ENCODE peak calls at places on chromosomes 16 and 17, in eight cellular contexts. One of them, this sample, is unnamed.

GRCh38 chr17:1067282-1067956 is 70.5 kb downstream of the TIMM22 start:
- DNase-seq in stomach: peak; percentile 54
- DNase-seq in activated T-helper 1 cell treated with anti-CD3 and anti-CD28 coated beads, Interleukin-12 subunit alpha, Interleukin-12 subunit beta, Interleukin-2, Interleukin-4 antibody, amounts not matched to agents 30 ng/mL and 10 ng/mL and 1 ng/mL, durations not matched to agents 14 hours and 24 hours and 36 hours: no peak
- DNase-seq in stimulated activated CD8-positive, alpha-beta memory T cell treated with anti-CD3 and anti-CD28 coated beads, Interleukin-4, amount 100 ng/mL, for 1 hour: no peak
- DNase-seq in left colon: no peak
- DNase-seq in MV-4-11: no peak
- DNase-seq in NCI-H1048: no peak
- DNase-seq in NCI-H748 treated with DMSO at 0.1 percent for 48 hours: no peak
- DNase-seq in this sample: no peak

GRCh38 chr16:55773859-55774549 is 58.9 kb downstream of the CES1 start:
- DNase-seq in stomach: no peak
- DNase-seq in activated T-helper 1 cell treated with anti-CD3 and anti-CD28 coated beads, Interleukin-12 subunit alpha, Interleukin-12 subunit beta, Interleukin-2, Interleukin-4 antibody, amounts not matched to agents 30 ng/mL and 10 ng/mL and 1 ng/mL, durations not matched to agents 14 hours and 24 hours and 36 hours: no peak
- DNase-seq in stimulated activated CD8-positive, alpha-beta memory T cell treated with anti-CD3 and anti-CD28 coated beads, Interleukin-4, amount 100 ng/mL, for 1 hour: no peak
- DNase-seq in left colon: no peak
- DNase-seq in MV-4-11: no peak
- DNase-seq in NCI-H1048: no peak
- DNase-seq in NCI-H748 treated with DMSO at 0.1 percent for 48 hours: no peak
- DNase-seq in this sample: no peak

GRCh38 chr17:4393806-4394205 is 27.3 kb upstream of the UBE2G1 start:
- DNase-seq in stomach: no peak
- DNase-seq in activated T-helper 1 cell treated with anti-CD3 and anti-CD28 coated beads, Interleukin-12 subunit alpha, Interleukin-12 subunit beta, Interleukin-2, Interleukin-4 antibody, amounts not matched to agents 30 ng/mL and 10 ng/mL and 1 ng/mL, durations not matched to agents 14 hours and 24 hours and 36 hours: no peak
- DNase-seq in stimulated activated CD8-positive, alpha-beta memory T cell treated with anti-CD3 and anti-CD28 coated beads, Interleukin-4, amount 100 ng/mL, for 1 hour: no peak
- DNase-seq in left colon: no peak
- DNase-seq in MV-4-11: no peak
- DNase-seq in NCI-H1048: no peak
- DNase-seq in NCI-H748 treated with DMSO at 0.1 percent for 48 hours: no peak
- DNase-seq in this sample: no peak

GRCh38 chr16:50401355-50401754 is 32.6 kb upstream of the BRD7 start:
- DNase-seq in stomach: no peak
- DNase-seq in activated T-helper 1 cell treated with anti-CD3 and anti-CD28 coated beads, Interleukin-12 subunit alpha, Interleukin-12 subunit beta, Interleukin-2, Interleukin-4 antibody, amounts not matched to agents 30 ng/mL and 10 ng/mL and 1 ng/mL, durations not matched to agents 14 hours and 24 hours and 36 hours: no peak
- DNase-seq in stimulated activated CD8-positive, alpha-beta memory T cell treated with anti-CD3 and anti-CD28 coated beads, Interleukin-4, amount 100 ng/mL, for 1 hour: no peak
- DNase-seq in left colon: no peak
- DNase-seq in MV-4-11: no peak
- DNase-seq in NCI-H1048: no peak
- DNase-seq in NCI-H748 treated with DMSO at 0.1 percent for 48 hours: no peak
- DNase-seq in this sample: no peak

GRCh38 chr16:11263737-11264136 is 5.4 kb downstream of the TNP2 start:
- DNase-seq in stomach: no peak
- DNase-seq in activated T-helper 1 cell treated with anti-CD3 and anti-CD28 coated beads, Interleukin-12 subunit alpha, Interleukin-12 subunit beta, Interleukin-2, Interleukin-4 antibody, amounts not matched to agents 30 ng/mL and 10 ng/mL and 1 ng/mL, durations not matched to agents 14 hours and 24 hours and 36 hours: peak; percentile 41
- DNase-seq in stimulated activated CD8-positive, alpha-beta memory T cell treated with anti-CD3 and anti-CD28 coated beads, Interleukin-4, amount 100 ng/mL, for 1 hour: no peak
- DNase-seq in left colon: no peak
- DNase-seq in MV-4-11: peak; percentile 47
- DNase-seq in NCI-H1048: no peak
- DNase-seq in NCI-H748 treated with DMSO at 0.1 percent for 48 hours: no peak
- DNase-seq in this sample: no peak

GRCh38 chr17:30576326-30576861 is 99.2 kb downstream of the GOSR1 start:
- DNase-seq in stomach: no peak
- DNase-seq in activated T-helper 1 cell treated with anti-CD3 and anti-CD28 coated beads, Interleukin-12 subunit alpha, Interleukin-12 subunit beta, Interleukin-2, Interleukin-4 antibody, amounts not matched to agents 30 ng/mL and 10 ng/mL and 1 ng/mL, durations not matched to agents 14 hours and 24 hours and 36 hours: no peak
- DNase-seq in stimulated activated CD8-positive, alpha-beta memory T cell treated with anti-CD3 and anti-CD28 coated beads, Interleukin-4, amount 100 ng/mL, for 1 hour: no peak
- DNase-seq in left colon: no peak
- DNase-seq in MV-4-11: no peak
- DNase-seq in NCI-H1048: no peak
- DNase-seq in NCI-H748 treated with DMSO at 0.1 percent for 48 hours: no peak
- DNase-seq in this sample: no peak

GRCh38 chr17:14152726-14153125 is 83.4 kb downstream of the COX10 start:
- DNase-seq in stomach: no peak
- DNase-seq in activated T-helper 1 cell treated with anti-CD3 and anti-CD28 coated beads, Interleukin-12 subunit alpha, Interleukin-12 subunit beta, Interleukin-2, Interleukin-4 antibody, amounts not matched to agents 30 ng/mL and 10 ng/mL and 1 ng/mL, durations not matched to agents 14 hours and 24 hours and 36 hours: no peak
- DNase-seq in stimulated activated CD8-positive, alpha-beta memory T cell treated with anti-CD3 and anti-CD28 coated beads, Interleukin-4, amount 100 ng/mL, for 1 hour: no peak
- DNase-seq in left colon: no peak
- DNase-seq in MV-4-11: no peak
- DNase-seq in NCI-H1048: no peak
- DNase-seq in NCI-H748 treated with DMSO at 0.1 percent for 48 hours: no peak
- DNase-seq in this sample: no peak

GRCh38 chr17:83151442-83152220 is 72.2 kb downstream of the METRNL start:
- DNase-seq in stomach: no peak
- DNase-seq in activated T-helper 1 cell treated with anti-CD3 and anti-CD28 coated beads, Interleukin-12 subunit alpha, Interleukin-12 subunit beta, Interleukin-2, Interleukin-4 antibody, amounts not matched to agents 30 ng/mL and 10 ng/mL and 1 ng/mL, durations not matched to agents 14 hours and 24 hours and 36 hours: no peak
- DNase-seq in stimulated activated CD8-positive, alpha-beta memory T cell treated with anti-CD3 and anti-CD28 coated beads, Interleukin-4, amount 100 ng/mL, for 1 hour: no peak
- DNase-seq in left colon: no peak
- DNase-seq in MV-4-11: no peak
- DNase-seq in NCI-H1048: no peak
- DNase-seq in NCI-H748 treated with DMSO at 0.1 percent for 48 hours: no peak
- DNase-seq in this sample: peak; percentile 63

GRCh38 chr16:84686702-84687298 is 13.0 kb upstream of the USP10 start:
- DNase-seq in stomach: no peak
- DNase-seq in activated T-helper 1 cell treated with anti-CD3 and anti-CD28 coated beads, Interleukin-12 subunit alpha, Interleukin-12 subunit beta, Interleukin-2, Interleukin-4 antibody, amounts not matched to agents 30 ng/mL and 10 ng/mL and 1 ng/mL, durations not matched to agents 14 hours and 24 hours and 36 hours: no peak
- DNase-seq in stimulated activated CD8-positive, alpha-beta memory T cell treated with anti-CD3 and anti-CD28 coated beads, Interleukin-4, amount 100 ng/mL, for 1 hour: no peak
- DNase-seq in left colon: no peak
- DNase-seq in MV-4-11: peak; percentile 66
- DNase-seq in NCI-H1048: no peak
- DNase-seq in NCI-H748 treated with DMSO at 0.1 percent for 48 hours: no peak
- DNase-seq in this sample: no peak

GRCh38 chr16:70476272-70477020 is 22.1 kb downstream of the FCSK start:
- DNase-seq in stomach: peak; percentile 31
- DNase-seq in activated T-helper 1 cell treated with anti-CD3 and anti-CD28 coated beads, Interleukin-12 subunit alpha, Interleukin-12 subunit beta, Interleukin-2, Interleukin-4 antibody, amounts not matched to agents 30 ng/mL and 10 ng/mL and 1 ng/mL, durations not matched to agents 14 hours and 24 hours and 36 hours: peak; percentile 18
- DNase-seq in stimulated activated CD8-positive, alpha-beta memory T cell treated with anti-CD3 and anti-CD28 coated beads, Interleukin-4, amount 100 ng/mL, for 1 hour: no peak
- DNase-seq in left colon: no peak
- DNase-seq in MV-4-11: peak; percentile 95
- DNase-seq in NCI-H1048: no peak
- DNase-seq in NCI-H748 treated with DMSO at 0.1 percent for 48 hours: no peak
- DNase-seq in this sample: peak; percentile 63

GRCh38 chr17:44797809-44798208 is 32.3 kb downstream of the GJC1 start:
- DNase-seq in stomach: no peak
- DNase-seq in activated T-helper 1 cell treated with anti-CD3 and anti-CD28 coated beads, Interleukin-12 subunit alpha, Interleukin-12 subunit beta, Interleukin-2, Interleukin-4 antibody, amounts not matched to agents 30 ng/mL and 10 ng/mL and 1 ng/mL, durations not matched to agents 14 hours and 24 hours and 36 hours: no peak
- DNase-seq in stimulated activated CD8-positive, alpha-beta memory T cell treated with anti-CD3 and anti-CD28 coated beads, Interleukin-4, amount 100 ng/mL, for 1 hour: no peak
- DNase-seq in left colon: no peak
- DNase-seq in MV-4-11: no peak
- DNase-seq in NCI-H1048: no peak
- DNase-seq in NCI-H748 treated with DMSO at 0.1 percent for 48 hours: no peak
- DNase-seq in this sample: no peak

GRCh38 chr17:33012522-33013033 is 20.9 kb downstream of the SPACA3 start:
- DNase-seq in stomach: no peak
- DNase-seq in activated T-helper 1 cell treated with anti-CD3 and anti-CD28 coated beads, Interleukin-12 subunit alpha, Interleukin-12 subunit beta, Interleukin-2, Interleukin-4 antibody, amounts not matched to agents 30 ng/mL and 10 ng/mL and 1 ng/mL, durations not matched to agents 14 hours and 24 hours and 36 hours: no peak
- DNase-seq in stimulated activated CD8-positive, alpha-beta memory T cell treated with anti-CD3 and anti-CD28 coated beads, Interleukin-4, amount 100 ng/mL, for 1 hour: no peak
- DNase-seq in left colon: peak; percentile 14
- DNase-seq in MV-4-11: no peak
- DNase-seq in NCI-H1048: no peak
- DNase-seq in NCI-H748 treated with DMSO at 0.1 percent for 48 hours: no peak
- DNase-seq in this sample: no peak

GRCh38 chr17:16439867-16440351 is 24.5 kb downstream of the TRPV2 start:
- DNase-seq in stomach: no peak
- DNase-seq in activated T-helper 1 cell treated with anti-CD3 and anti-CD28 coated beads, Interleukin-12 subunit alpha, Interleukin-12 subunit beta, Interleukin-2, Interleukin-4 antibody, amounts not matched to agents 30 ng/mL and 10 ng/mL and 1 ng/mL, durations not matched to agents 14 hours and 24 hours and 36 hours: no peak
- DNase-seq in stimulated activated CD8-positive, alpha-beta memory T cell treated with anti-CD3 and anti-CD28 coated beads, Interleukin-4, amount 100 ng/mL, for 1 hour: no peak
- DNase-seq in left colon: no peak
- DNase-seq in MV-4-11: peak; percentile 28
- DNase-seq in NCI-H1048: no peak
- DNase-seq in NCI-H748 treated with DMSO at 0.1 percent for 48 hours: no peak
- DNase-seq in this sample: no peak

This sample was measured in iPS-NIHi11.